ENCODE peak calls at places on chromosomes 7 and 10, in seven cellular contexts. Q is HCT116, S is MM.1S, E is GM23338, W is PC-3, L is hepatocyte, N is neural progenitor cell. T is an unnamed sample.
A peak's percentile ranks its signal among the peaks of the same experiment; 100 is the strongest.

GRCh38 chr7:13878154-13878553 is 111.3 kb downstream of the ETV1 start:
- DNase-seq in Q (no peak), W (peak; percentile 66), N (no peak), S (no peak), E (no peak), L (no peak), T (no peak)

GRCh38 chr7:105228555-105228954 is 160.2 kb downstream of the SRPK2 start:
- DNase-seq in L (no peak), S (no peak), N (peak; percentile 26), W (no peak), E (peak; percentile 81), Q (no peak), T (no peak)

GRCh38 chr10:70974920-70975319 is 86.6 kb upstream of the PCBD1 start:
- DNase-seq in E (no peak), L (no peak), Q (no peak), W (no peak), S (no peak), N (no peak), T (no peak)

GRCh38 chr10:123766012-123766411 is 99.9 kb downstream of the GPR26 start:
- DNase-seq in E (no peak), Q (no peak), L (no peak), S (no peak), N (no peak), W (no peak), T (no peak)

GRCh38 chr7:30851651-30852359 is 59.8 kb upstream of the AQP1 start:
- DNase-seq in W (no peak), S (no peak), N (no peak), Q (no peak), E (peak; percentile 13), L (no peak), T (peak; percentile 74)

GRCh38 chr7:155291045-155291530 is 6.6 kb upstream of the INSIG1 start:
- DNase-seq in S (no peak), W (peak; percentile 67), L (peak; percentile 75), N (no peak), Q (peak; percentile 80), E (no peak), T (peak; percentile 79)

GRCh38 chr7:84194484-84195260 is at the start of gene SEMA3A:
- DNase-seq in Q (peak; percentile 48), N (peak; percentile 88), L (peak; percentile 78), S (peak; percentile 15), E (peak; percentile 59), W (peak; percentile 77), T (peak; percentile 84)

GRCh38 chr10:60434418-60435046 is 44.9 kb upstream of the ANK3 start:
- DNase-seq in L (peak; percentile 65), W (peak; percentile 92), S (peak; percentile 21), E (peak; percentile 72), N (peak; percentile 61), Q (peak; percentile 43), T (peak; percentile 76)

GRCh38 chr10:21002097-21002878 is 105.2 kb upstream of the NEBL start:
- DNase-seq in N (no peak), S (no peak), E (no peak), Q (no peak), L (no peak), W (peak; percentile 86), T (no peak)

GRCh38 chr7:3279147-3279818 is 21.8 kb upstream of the SDK1 start:
- DNase-seq in S (no peak), L (no peak), W (no peak), Q (no peak), E (no peak), N (no peak), T (no peak)

GRCh38 chr7:108196004-108196403 is 65.8 kb upstream of the LAMB4 start:
- DNase-seq in E (no peak), Q (no peak), W (no peak), N (no peak), S (no peak), L (no peak), T (peak; percentile 28)

GRCh38 chr7:11171569-11172192 is 198.0 kb downstream of the PHF14 start:
- DNase-seq in L (no peak), S (no peak), E (no peak), Q (no peak), N (peak; percentile 40), W (no peak), T (no peak)

GRCh38 chr7:7742223-7742622 is 23.8 kb upstream of the RPA3 start:
- DNase-seq in W (no peak), E (peak; percentile 58), Q (no peak), N (no peak), L (no peak), S (no peak), T (no peak)

GRCh38 chr7:30795161-30795943 is 24.1 kb downstream of the MINDY4 start:
- DNase-seq in N (no peak), W (peak; percentile 69), L (no peak), S (peak; percentile 41), Q (peak; percentile 3), E (peak; percentile 42), T (peak; percentile 22)

GRCh38 chr7:5396542-5396941 is 27.1 kb downstream of the TNRC18 start:
- DNase-seq in E (no peak), Q (peak; percentile 54), N (no peak), S (peak; percentile 66), L (no peak), W (peak; percentile 38), T (peak; percentile 57)

GRCh38 chr7:105399043-105399725 is 10.5 kb upstream of the SRPK2 start:
- DNase-seq in S (no peak), W (peak; percentile 41), Q (no peak), L (no peak), E (peak; percentile 39), N (no peak), T (peak; percentile 53)

GRCh38 chr10:63628526-63629362 is 107.5 kb downstream of the REEP3 start:
- DNase-seq in E (peak; percentile 64), Q (peak; percentile 49), L (peak; percentile 78), S (peak; percentile 77), W (no peak), N (peak; percentile 77), T (peak; percentile 63)

GRCh38 chr10:49758249-49758930 is 3.7 kb downstream of the OGDHL start:
- DNase-seq in S (no peak), L (no peak), E (no peak), N (no peak), Q (no peak), W (no peak), T (no peak)

GRCh38 chr7:23956769-23957556 is 246.9 kb downstream of the STK31 start:
- DNase-seq in Q (no peak), L (peak; percentile 26), N (peak; percentile 75), W (peak; percentile 22), E (no peak), S (no peak), T (no peak)

GRCh38 chr7:66013938-66014337 is 31.9 kb upstream of the GUSB start:
- DNase-seq in Q (peak; percentile 26), S (no peak), N (peak; percentile 46), L (peak; percentile 66), W (peak; percentile 35), E (peak; percentile 75), T (peak; percentile 67)

GRCh38 chr10:24451325-24451820 is 242.4 kb downstream of the KIAA1217 start:
- DNase-seq in W (no peak), E (peak; percentile 43), L (no peak), S (peak; percentile 60), Q (no peak), N (no peak), T (no peak)

GRCh38 chr7:73678862-73679261 is 4.4 kb downstream of the DNAJC30 start:
- DNase-seq in N (no peak), Q (no peak), E (no peak), L (no peak), W (no peak), S (no peak), T (no peak)

GRCh38 chr7:7207876-7208275 is 25.5 kb downstream of the C1GALT1 start:
- DNase-seq in L (no peak), S (no peak), W (peak; percentile 33), N (no peak), E (no peak), Q (no peak), T (no peak)

GRCh38 chr7:30470783-30471182 is 7.8 kb downstream of the NOD1 start:
- DNase-seq in N (no peak), S (no peak), E (no peak), Q (no peak), L (peak; percentile 45), W (peak; percentile 16), T (peak; percentile 92)

GRCh38 chr7:54187886-54188518 is 354.2 kb upstream of the VSTM2A start:
- DNase-seq in S (no peak), N (no peak), E (no peak), Q (no peak), W (no peak), L (no peak), T (no peak)

GRCh38 chr10:1273372-1274097 is 217.3 kb downstream of the WDR37 start:
- DNase-seq in N (no peak), L (no peak), E (no peak), Q (no peak), S (no peak), W (no peak), T (no peak)
- TF ChIP-seq EZH2phosphoT487 in N (no peak), L (no peak), E (no peak), Q (no peak), S (no peak), W (no peak), T (no peak)

DNA sequence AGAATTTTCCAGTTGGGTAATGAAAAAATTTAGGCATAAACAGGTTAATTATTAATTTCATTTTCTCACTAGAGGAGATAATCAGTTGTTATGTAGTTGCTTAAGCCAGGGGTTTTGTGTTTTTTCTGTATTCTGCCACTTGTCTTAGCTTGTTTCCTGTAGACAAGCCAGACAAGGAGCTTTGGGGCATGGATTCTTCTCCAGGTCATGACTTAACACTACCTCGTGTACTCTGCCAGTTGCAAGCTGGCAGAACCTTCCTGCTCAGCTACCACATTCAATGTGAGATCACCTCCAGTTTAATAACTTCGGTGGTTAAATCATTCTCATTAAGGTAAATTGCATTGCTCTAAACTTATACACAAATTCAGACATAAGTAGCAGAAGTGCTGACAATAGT is 1.8 kb downstream of the CCM2 start:
- DNase-seq in S (no peak), W (no peak), L (no peak), E (no peak), Q (no peak), N (no peak), T (no peak)
- H3K4me2 ChIP-seq in S (peak overlapping the region; percentile 86), W (peak overlapping the region; percentile 85), L (peak overlapping the region; percentile 85), E (peak overlapping the region; percentile 82), Q (peak overlapping the region; percentile 80), N (peak overlapping the region; percentile 98), T (peak overlapping the region; percentile 96)

GRCh38 chr7:18087031-18087686 is 59.5 kb upstream of the PRPS1L1 start:
- DNase-seq in S (no peak), E (peak; percentile 64), W (no peak), L (peak; percentile 14), Q (no peak), N (peak; percentile 50), T (no peak)

GRCh38 chr7:18081617-18082016 is 54.0 kb upstream of the PRPS1L1 start:
- DNase-seq in W (no peak), E (no peak), Q (no peak), S (no peak), N (no peak), L (no peak), T (no peak)

GRCh38 chr7:18087687-18088078 is 60.0 kb upstream of the PRPS1L1 start:
- DNase-seq in E (peak; percentile 61), N (peak; percentile 65), W (no peak), L (peak; percentile 5), Q (no peak), S (no peak), T (peak; percentile 1)

GRCh38 chr7:18082169-18082568 is 54.5 kb upstream of the PRPS1L1 start:
- DNase-seq in L (no peak), N (no peak), W (no peak), S (no peak), E (no peak), Q (no peak), T (no peak)

GRCh38 chr7:18086165-18087030 is 58.8 kb upstream of the PRPS1L1 start:
- DNase-seq in N (peak; percentile 80), Q (no peak), S (peak; percentile 46), L (peak; percentile 45), E (peak; percentile 59), W (peak; percentile 36), T (peak; percentile 47)
- TF ChIP-seq EZH2 in N (peak; percentile 38), Q (no peak), S (no peak), L (no peak), E (peak; percentile 56), W (no peak), T (no peak)

GRCh38 chr7:68699090-68699711 is 899.1 kb upstream of the AUTS2 start:
- DNase-seq in S (no peak), L (no peak), E (no peak), Q (no peak), N (no peak), W (no peak), T (peak; percentile 30)
- TF ChIP-seq EZH2phosphoT487 in S (no peak), L (no peak), E (no peak), Q (no peak), N (no peak), W (no peak), T (no peak)